ENCODE peak calls at places on chromosome 21, in six cellular contexts. One of them, this sample, is unnamed.
A peak's percentile ranks its signal among the peaks of the same experiment; 100 is the strongest.

GRCh38 chr21:20720623-20721022 is 277.6 kb upstream of the NCAM2 start:
- DNase-seq in neuronal stem cell: no peak
- DNase-seq in H1: no peak
- DNase-seq in H9: no peak
- DNase-seq in IMR-90: no peak
- DNase-seq in trophoblast cell: no peak
- DNase-seq in this sample: peak; percentile 1

GRCh38 chr21:27425574-27425973 is 458.7 kb upstream of the ADAMTS5 start:
- DNase-seq in H1: no peak
- DNase-seq in neuronal stem cell: no peak
- DNase-seq in trophoblast cell: peak; percentile 62
- DNase-seq in H9: no peak
- DNase-seq in IMR-90: peak; percentile 69
- DNase-seq in this sample: peak; percentile 70

GRCh38 chr21:21030311-21030710 is 32.1 kb downstream of the NCAM2 start:
- DNase-seq in neuronal stem cell: no peak
- DNase-seq in H9: no peak
- DNase-seq in H1: no peak
- DNase-seq in IMR-90: no peak
- DNase-seq in trophoblast cell: no peak
- DNase-seq in this sample: no peak

GRCh38 chr21:26941436-26941835 is 25.5 kb downstream of the ADAMTS5 start:
- DNase-seq in trophoblast cell: no peak
- DNase-seq in neuronal stem cell: no peak
- DNase-seq in IMR-90: peak; percentile 63
- DNase-seq in H1: no peak
- DNase-seq in H9: no peak
- DNase-seq in this sample: no peak

GRCh38 chr21:25535811-25536210 is 71.5 kb downstream of the MRPL39 start:
- DNase-seq in H1: no peak
- DNase-seq in neuronal stem cell: no peak
- DNase-seq in IMR-90: no peak
- DNase-seq in trophoblast cell: no peak
- DNase-seq in H9: no peak
- DNase-seq in this sample: no peak

GRCh38 chr21:15688016-15688415 is 41.8 kb upstream of the USP25 start:
- DNase-seq in IMR-90: no peak
- DNase-seq in H9: no peak
- DNase-seq in trophoblast cell: no peak
- DNase-seq in neuronal stem cell: no peak
- DNase-seq in H1: no peak
- DNase-seq in this sample: no peak

GRCh38 chr21:27805696-27806095 is 838.8 kb upstream of the ADAMTS5 start:
- DNase-seq in trophoblast cell: no peak
- DNase-seq in neuronal stem cell: no peak
- DNase-seq in IMR-90: no peak
- DNase-seq in H1: no peak
- DNase-seq in H9: no peak
- DNase-seq in this sample: no peak

GRCh38 chr21:39321424-39321823 is 8.0 kb upstream of the BRWD1 start:
- DNase-seq in neuronal stem cell: no peak
- DNase-seq in IMR-90: peak; percentile 13
- DNase-seq in H1: no peak
- DNase-seq in trophoblast cell: peak; percentile 91
- DNase-seq in H9: no peak
- DNase-seq in this sample: no peak

GRCh38 chr21:17854771-17855170 is 35.6 kb upstream of the C21orf91 start:
- DNase-seq in IMR-90: no peak
- DNase-seq in H1: no peak
- DNase-seq in neuronal stem cell: no peak
- DNase-seq in trophoblast cell: no peak
- DNase-seq in H9: no peak
- DNase-seq in this sample: peak; percentile 13

GRCh38 chr21:46212721-46213484 is 15.7 kb downstream of the LSS start:
- DNase-seq in H9: no peak
- DNase-seq in trophoblast cell: no peak
- DNase-seq in IMR-90: no peak
- DNase-seq in neuronal stem cell: no peak
- DNase-seq in H1: no peak
- DNase-seq in this sample: no peak

GRCh38 chr21:31543191-31543590 is 116.3 kb upstream of the SOD1 start:
- DNase-seq in H9: no peak
- DNase-seq in neuronal stem cell: no peak
- DNase-seq in IMR-90: peak; percentile 86
- DNase-seq in H1: no peak
- DNase-seq in trophoblast cell: no peak
- DNase-seq in this sample: peak; percentile 15

GRCh38 chr21:15521644-15522001 is 208.2 kb upstream of the USP25 start:
- DNase-seq in trophoblast cell: peak; percentile 43
- DNase-seq in H1: no peak
- DNase-seq in neuronal stem cell: no peak
- DNase-seq in IMR-90: no peak
- DNase-seq in H9: no peak
- DNase-seq in this sample: no peak

GRCh38 chr21:45979141-45979631 is 2.4 kb upstream of the COL6A1 start:
- DNase-seq in IMR-90: no peak
- DNase-seq in neuronal stem cell: no peak
- DNase-seq in H9: peak; percentile 38
- DNase-seq in H1: peak; percentile 49
- DNase-seq in trophoblast cell: no peak
- DNase-seq in this sample: peak; percentile 58

GRCh38 chr21:22554690-22555316 is 1556.6 kb downstream of the NCAM2 start:
- DNase-seq in trophoblast cell: peak; percentile 2
- DNase-seq in H9: no peak
- DNase-seq in neuronal stem cell: no peak
- DNase-seq in IMR-90: no peak
- DNase-seq in H1: no peak
- DNase-seq in this sample: no peak

GRCh38 chr21:38777521-38777920 is 28.2 kb upstream of the ETS2 start:
- DNase-seq in H1: no peak
- DNase-seq in neuronal stem cell: no peak
- DNase-seq in H9: no peak
- DNase-seq in IMR-90: no peak
- DNase-seq in trophoblast cell: no peak
- DNase-seq in this sample: no peak

GRCh38 chr21:19853709-19854575 is 1144.3 kb upstream of the NCAM2 start:
- DNase-seq in H9: peak; percentile 59
- DNase-seq in neuronal stem cell: no peak
- DNase-seq in IMR-90: no peak
- DNase-seq in H1: no peak
- DNase-seq in trophoblast cell: no peak
- DNase-seq in this sample: no peak

GRCh38 chr21:30714436-30714835 is 4.1 kb downstream of the KRTAP21-3 start:
- DNase-seq in IMR-90: no peak
- DNase-seq in neuronal stem cell: no peak
- DNase-seq in H1: no peak
- DNase-seq in trophoblast cell: no peak
- DNase-seq in H9: no peak
- DNase-seq in this sample: no peak

GRCh38 chr21:30340714-30341573 is 3.5 kb upstream of the KRTAP27-1 start:
- DNase-seq in H9: peak; percentile 38
- DNase-seq in IMR-90: peak; percentile 10
- DNase-seq in H1: peak; percentile 63
- DNase-seq in trophoblast cell: peak; percentile 55
- DNase-seq in neuronal stem cell: peak; percentile 29
- DNase-seq in this sample: peak; percentile 13

DNA sequence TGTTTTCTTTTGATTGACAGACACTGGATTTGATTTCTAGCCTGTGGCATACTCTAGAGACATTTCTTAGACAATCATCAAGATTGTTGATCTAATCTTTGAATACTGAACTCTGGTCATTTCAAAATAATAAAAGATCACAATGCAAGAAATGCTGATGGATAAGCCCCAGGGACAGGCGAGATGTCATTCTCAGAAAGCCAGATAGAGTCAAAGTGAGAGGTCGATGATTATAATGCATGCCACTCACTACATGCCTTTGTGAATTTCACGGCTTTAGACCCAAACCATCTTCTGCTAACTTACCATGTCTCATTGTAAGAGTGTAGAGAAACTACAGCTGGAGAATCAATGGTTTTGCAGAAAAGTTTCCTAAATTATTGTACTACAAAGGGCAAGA is 257.1 kb downstream of the DYRK1A start:
- DNase-seq in trophoblast cell: peak; percentile 66
- DNase-seq in H1: no peak
- DNase-seq in neuronal stem cell: no peak
- DNase-seq in IMR-90: no peak
- DNase-seq in H9: no peak
- DNase-seq in this sample: no peak
- H3K9ac ChIP-seq in trophoblast cell: no peak overlapping the region
- H3K9ac ChIP-seq in H1: no peak overlapping the region
- H3K9ac ChIP-seq in neuronal stem cell: no peak overlapping the region
- H3K9ac ChIP-seq in IMR-90: no peak overlapping the region
- H3K9ac ChIP-seq in H9: no peak overlapping the region
- H3K9ac ChIP-seq in this sample: no peak overlapping the region

DNA sequence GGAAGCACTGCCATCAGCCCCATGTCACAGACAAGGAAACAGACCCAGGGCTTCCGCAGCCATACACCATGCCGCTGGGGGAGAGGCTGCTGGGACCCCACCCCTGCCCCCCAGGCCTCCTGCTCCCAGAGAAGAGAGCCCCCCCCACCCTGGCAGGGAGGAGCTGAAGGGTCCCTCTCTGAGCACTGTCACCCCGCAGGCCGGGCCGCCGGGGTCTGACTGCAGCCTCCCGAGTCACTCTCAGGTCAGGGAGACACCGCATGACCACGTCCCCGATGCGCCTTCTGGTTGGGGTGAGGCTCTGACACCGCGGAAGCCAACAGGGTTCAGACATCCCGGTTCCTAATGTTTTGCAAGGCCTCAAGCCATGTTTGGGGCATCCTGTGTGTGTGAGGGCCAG is 102.3 kb downstream of the SIK1 start:
- DNase-seq in H9: no peak
- DNase-seq in H1: no peak
- DNase-seq in trophoblast cell: no peak
- DNase-seq in IMR-90: no peak
- DNase-seq in neuronal stem cell: no peak
- DNase-seq in this sample: no peak
- H4K91ac ChIP-seq in H9: no peak overlapping the region
- H4K91ac ChIP-seq in H1: no peak overlapping the region
- H4K91ac ChIP-seq in trophoblast cell: no peak overlapping the region
- H4K91ac ChIP-seq in IMR-90: no peak overlapping the region
- H4K91ac ChIP-seq in neuronal stem cell: no peak overlapping the region
- H4K91ac ChIP-seq in this sample: no peak overlapping the region

DNA sequence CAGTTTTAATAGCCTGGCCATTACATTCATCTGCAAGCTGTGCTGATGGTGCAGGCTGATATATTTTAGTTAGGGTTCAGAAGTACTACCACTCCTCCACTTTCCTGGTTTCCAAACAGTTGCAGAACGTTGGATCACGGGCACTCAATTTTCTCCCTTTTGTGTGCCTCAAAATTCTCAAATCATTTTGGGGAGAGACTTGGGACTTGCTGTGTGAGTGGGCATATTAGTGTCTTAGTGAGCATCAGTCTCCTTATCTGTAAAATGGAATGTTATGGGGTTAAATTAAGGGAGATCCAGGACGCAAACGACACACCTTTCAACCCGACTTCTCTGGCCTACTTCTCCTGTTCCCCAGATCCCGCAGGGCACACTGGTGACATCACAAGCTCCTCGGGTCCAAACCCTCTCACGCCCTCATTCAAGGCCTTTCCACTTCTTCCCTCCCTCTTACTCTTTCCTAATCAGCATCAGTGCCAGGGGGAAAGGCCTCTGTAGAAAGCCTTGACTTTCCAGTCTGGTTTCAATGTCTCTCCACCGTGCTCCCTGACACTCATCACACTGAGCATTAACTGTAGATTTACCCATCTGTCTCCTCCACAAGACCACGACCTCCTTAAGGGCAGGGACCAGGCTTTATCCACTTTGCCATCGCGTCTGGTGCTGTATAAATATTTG is 1.2 kb downstream of the PIGP start:
- DNase-seq in trophoblast cell: peak; percentile 24
- DNase-seq in IMR-90: peak; percentile 77
- DNase-seq in H1: no peak
- DNase-seq in H9: no peak
- DNase-seq in neuronal stem cell: no peak
- DNase-seq in this sample: peak; percentile 87
- H4K8ac ChIP-seq in trophoblast cell: peak overlapping the region; percentile 95
- H4K8ac ChIP-seq in IMR-90: peak overlapping the region; percentile 99
- H4K8ac ChIP-seq in H1: no peak overlapping the region
- H4K8ac ChIP-seq in H9: no peak overlapping the region
- H4K8ac ChIP-seq in neuronal stem cell: no peak overlapping the region
- H4K8ac ChIP-seq in this sample: peak overlapping the region; percentile 83

GRCh38 chr21:35189077-35189863 is 140.2 kb upstream of the RUNX1 start:
- DNase-seq in trophoblast cell: no peak
- DNase-seq in IMR-90: peak; percentile 82
- DNase-seq in neuronal stem cell: no peak
- DNase-seq in H1: no peak
- DNase-seq in H9: no peak
- DNase-seq in this sample: peak; percentile 49
- H3K9ac ChIP-seq in trophoblast cell: no peak overlapping the region
- H3K9ac ChIP-seq in IMR-90: no peak overlapping the region
- H3K9ac ChIP-seq in neuronal stem cell: no peak overlapping the region
- H3K9ac ChIP-seq in H1: no peak overlapping the region
- H3K9ac ChIP-seq in H9: no peak overlapping the region
- H3K9ac ChIP-seq in this sample: peak overlapping the region; percentile 72

GRCh38 chr21:32653326-32653901 is 41.2 kb upstream of the CFAP298 start:
- DNase-seq in neuronal stem cell: peak; percentile 5
- DNase-seq in H9: peak; percentile 35
- DNase-seq in IMR-90: peak; percentile 10
- DNase-seq in H1: no peak
- DNase-seq in trophoblast cell: peak; percentile 1
- DNase-seq in this sample: peak; percentile 29

GRCh38 chr21:32645261-32646182 is 33.3 kb upstream of the CFAP298 start:
- DNase-seq in IMR-90: no peak
- DNase-seq in neuronal stem cell: peak; percentile 3
- DNase-seq in H1: peak; percentile 85
- DNase-seq in trophoblast cell: no peak
- DNase-seq in H9: peak; percentile 67
- DNase-seq in this sample: no peak

GRCh38 chr21:32648165-32648564 is 36.0 kb upstream of the CFAP298 start:
- DNase-seq in trophoblast cell: no peak
- DNase-seq in neuronal stem cell: no peak
- DNase-seq in H9: no peak
- DNase-seq in IMR-90: no peak
- DNase-seq in H1: no peak
- DNase-seq in this sample: no peak
- H4K91ac ChIP-seq in trophoblast cell: no peak overlapping the region
- H4K91ac ChIP-seq in neuronal stem cell: no peak overlapping the region
- H4K91ac ChIP-seq in H9: no peak overlapping the region
- H4K91ac ChIP-seq in IMR-90: no peak overlapping the region
- H4K91ac ChIP-seq in H1: no peak overlapping the region
- H4K91ac ChIP-seq in this sample: no peak overlapping the region

GRCh38 chr21:34107606-34108005 is 34.2 kb downstream of the MRPS6 start:
- DNase-seq in H9: no peak
- DNase-seq in trophoblast cell: no peak
- DNase-seq in IMR-90: no peak
- DNase-seq in H1: no peak
- DNase-seq in neuronal stem cell: no peak
- DNase-seq in this sample: no peak

GRCh38 chr21:34110594-34111202 is 37.3 kb downstream of the MRPS6 start:
- DNase-seq in H1: no peak
- DNase-seq in H9: no peak
- DNase-seq in IMR-90: no peak
- DNase-seq in neuronal stem cell: no peak
- DNase-seq in trophoblast cell: no peak
- DNase-seq in this sample: no peak

GRCh38 chr21:34112316-34113033 is 39.1 kb downstream of the MRPS6 start:
- DNase-seq in H9: no peak
- DNase-seq in IMR-90: no peak
- DNase-seq in neuronal stem cell: no peak
- DNase-seq in trophoblast cell: no peak
- DNase-seq in H1: no peak
- DNase-seq in this sample: no peak

GRCh38 chr21:34105947-34106541 is 32.7 kb downstream of the MRPS6 start:
- DNase-seq in H1: no peak
- DNase-seq in neuronal stem cell: no peak
- DNase-seq in H9: no peak
- DNase-seq in trophoblast cell: no peak
- DNase-seq in IMR-90: no peak
- DNase-seq in this sample: no peak

GRCh38 chr21:34109075-34109474 is 35.7 kb downstream of the MRPS6 start:
- DNase-seq in H1: no peak
- DNase-seq in H9: no peak
- DNase-seq in neuronal stem cell: no peak
- DNase-seq in trophoblast cell: no peak
- DNase-seq in IMR-90: no peak
- DNase-seq in this sample: no peak
- H4K8ac ChIP-seq in H1: no peak overlapping the region
- H4K8ac ChIP-seq in H9: no peak overlapping the region
- H4K8ac ChIP-seq in neuronal stem cell: no peak overlapping the region
- H4K8ac ChIP-seq in trophoblast cell: no peak overlapping the region
- H4K8ac ChIP-seq in IMR-90: no peak overlapping the region
- H4K8ac ChIP-seq in this sample: no peak overlapping the region